ENCODE peak calls at places on chromosomes 7 and 10, in seven cellular contexts. U, A, K, E, H, F and P are unnamed samples.

GRCh38 chr10:74543276-74543675 is 283.1 kb upstream of the KAT6B start:
- DNase-seq in U (no peak), A (no peak), K (no peak), E (no peak), H (no peak), F (no peak), P (no peak)

GRCh38 chr10:122894261-122894944 is 15.0 kb upstream of the FAM24B start:
- DNase-seq in U (no peak), A (no peak), K (no peak), E (no peak), H (no peak), F (no peak), P (no peak)

GRCh38 chr7:16648551-16648950 is 2.6 kb downstream of the BZW2 start:
- DNase-seq in U (no peak), A (peak), K (no peak), E (no peak), H (no peak), F (no peak), P (no peak)

GRCh38 chr10:14124951-14125350 is 205.8 kb downstream of the FRMD4A start:
- DNase-seq in U (no peak), A (no peak), K (no peak), E (no peak), H (no peak), F (no peak), P (no peak)

GRCh38 chr7:116679495-116679894 is 7.5 kb downstream of the MET start:
- DNase-seq in U (no peak), A (no peak), K (no peak), E (no peak), H (no peak), F (no peak), P (no peak)

GRCh38 chr7:130486114-130486962 is 5.5 kb upstream of the MEST start:
- DNase-seq in U (peak), A (peak), K (peak), E (peak), H (peak), F (peak), P (peak)

GRCh38 chr10:44925224-44925623 is 14.1 kb downstream of the TMEM72 start:
- DNase-seq in U (no peak), A (peak), K (peak), E (peak), H (no peak), F (no peak), P (peak)

GRCh38 chr7:43764039-43764789 is 5.7 kb downstream of the BLVRA start:
- DNase-seq in U (no peak), A (no peak), K (no peak), E (no peak), H (no peak), F (peak), P (peak)

GRCh38 chr7:159050703-159051102 is 94.0 kb downstream of the VIPR2 start:
- DNase-seq in U (no peak), A (no peak), K (no peak), E (no peak), H (no peak), F (no peak), P (no peak)

GRCh38 chr7:145143690-145144089 is 307.8 kb upstream of the TPK1 start:
- DNase-seq in U (no peak), A (no peak), K (no peak), E (no peak), H (no peak), F (no peak), P (no peak)

GRCh38 chr7:77651544-77652162 is 44.6 kb upstream of the RSBN1L start:
- DNase-seq in U (no peak), A (peak), K (no peak), E (peak), H (peak), F (no peak), P (no peak)

GRCh38 chr10:43595739-43596298 is 10.4 kb upstream of the ZNF485 start:
- DNase-seq in U (no peak), A (no peak), K (no peak), E (no peak), H (peak), F (no peak), P (no peak)

GRCh38 chr7:151378011-151378410 is 31.8 kb downstream of the WDR86 start:
- DNase-seq in U (no peak), A (no peak), K (no peak), E (no peak), H (no peak), F (no peak), P (no peak)

GRCh38 chr10:101830322-101831168 is 12.3 kb upstream of the OGA start:
- DNase-seq in U (peak), A (peak), K (peak), E (peak), H (peak), F (peak), P (peak)

GRCh38 chr7:107505362-107505761 is 35.5 kb downstream of the GPR22 start:
- DNase-seq in U (no peak), A (no peak), K (no peak), E (no peak), H (no peak), F (no peak), P (no peak)

GRCh38 chr7:4144801-4145470 is 537.2 kb upstream of the FOXK1 start:
- DNase-seq in U (no peak), A (no peak), K (no peak), E (no peak), H (no peak), F (peak), P (peak)

GRCh38 chr10:29841724-29842649 is 207.2 kb upstream of the SVIL start:
- DNase-seq in U (no peak), A (peak), K (no peak), E (no peak), H (no peak), F (peak), P (peak)

GRCh38 chr7:74284781-74285259 is 4.4 kb upstream of the CLIP2 start:
- DNase-seq in U (no peak), A (no peak), K (no peak), E (no peak), H (no peak), F (no peak), P (no peak)

GRCh38 chr10:61757525-61758397 is 95.0 kb downstream of the CABCOCO1 start:
- DNase-seq in U (no peak), A (no peak), K (no peak), E (no peak), H (no peak), F (no peak), P (no peak)

GRCh38 chr7:1848911-1849311 is 178.8 kb downstream of the ELFN1 start:
- DNase-seq in U (no peak), A (no peak), K (no peak), E (no peak), H (no peak), F (peak), P (no peak)

GRCh38 chr10:88228130-88228529 is 355.0 kb downstream of the RNLS start:
- DNase-seq in U (no peak), A (no peak), K (no peak), E (no peak), H (no peak), F (no peak), P (no peak)

GRCh38 chr10:102121739-102122372 is 1.7 kb upstream of the LDB1 start:
- DNase-seq in U (no peak), A (peak), K (no peak), E (no peak), H (no peak), F (no peak), P (peak)

GRCh38 chr7:2445898-2446555 is 30.2 kb downstream of the GRIFIN start:
- DNase-seq in U (no peak), A (no peak), K (no peak), E (no peak), H (no peak), F (peak), P (no peak)

GRCh38 chr10:69847883-69848282 is 46.2 kb downstream of the COL13A1 start:
- DNase-seq in U (no peak), A (no peak), K (no peak), E (no peak), H (no peak), F (no peak), P (no peak)

GRCh38 chr7:142181966-142182365 is 70.4 kb downstream of the MGAM2 start:
- DNase-seq in U (no peak), A (no peak), K (no peak), E (no peak), H (no peak), F (no peak), P (no peak)

GRCh38 chr10:77162697-77163096 is 474.9 kb downstream of the KCNMA1 start:
- DNase-seq in U (no peak), A (no peak), K (no peak), E (no peak), H (no peak), F (no peak), P (no peak)

GRCh38 chr7:13111230-13111629 is 423.8 kb downstream of the ARL4A start:
- DNase-seq in U (no peak), A (no peak), K (no peak), E (no peak), H (no peak), F (no peak), P (no peak)

GRCh38 chr10:84469470-84469869 is 141.1 kb downstream of the CCSER2 start:
- DNase-seq in U (no peak), A (no peak), K (no peak), E (no peak), H (no peak), F (no peak), P (no peak)

GRCh38 chr10:46550795-46551700 is 5.4 kb downstream of the GPRIN2 start:
- DNase-seq in U (no peak), A (no peak), K (peak), E (no peak), H (no peak), F (peak), P (peak)

GRCh38 chr10:11823989-11824346 is 812 bp downstream of the PROSER2 start:
- DNase-seq in U (no peak), A (no peak), K (no peak), E (no peak), H (no peak), F (no peak), P (no peak)

GRCh38 chr10:126001579-126001978 is 105.2 kb downstream of the FANK1 start:
- DNase-seq in U (no peak), A (no peak), K (no peak), E (no peak), H (no peak), F (peak), P (no peak)

GRCh38 chr10:35347088-35347487 is 10.8 kb downstream of the CCNY start:
- DNase-seq in U (no peak), A (no peak), K (no peak), E (no peak), H (no peak), F (no peak), P (no peak)

GRCh38 chr7:6148724-6149360 is 117.7 kb downstream of the ANKRD61 start:
- DNase-seq in U (no peak), A (no peak), K (no peak), E (no peak), H (no peak), F (no peak), P (peak)

GRCh38 chr7:158685727-158686126 is 18.9 kb downstream of the NCAPG2 start:
- DNase-seq in U (no peak), A (no peak), K (no peak), E (no peak), H (no peak), F (no peak), P (no peak)

GRCh38 chr7:36742911-36743775 is 18.8 kb upstream of the AOAH start:
- DNase-seq in U (no peak), A (no peak), K (no peak), E (no peak), H (no peak), F (no peak), P (peak)

GRCh38 chr10:78584266-78584665 is 484.5 kb upstream of the ZMIZ1 start:
- DNase-seq in U (no peak), A (no peak), K (no peak), E (no peak), H (no peak), F (no peak), P (no peak)

GRCh38 chr10:114914545-114914944 is 23.4 kb upstream of the TRUB1 start:
- DNase-seq in U (no peak), A (no peak), K (no peak), E (no peak), H (no peak), F (no peak), P (no peak)